ENCODE peak calls at places on chromosomes 11 and 22, in four cellular contexts. W, X, U and H are unnamed samples.

GRCh38 chr11:66851698-66852465 is 5.0 kb upstream of the LRFN4 start:
- DNase-seq in U (no peak), W (no peak), X (peak), H (no peak)

GRCh38 chr11:6755303-6755952 is 16.3 kb downstream of the OR2AG2 start:
- DNase-seq in X (peak), W (peak), U (no peak), H (no peak)

GRCh38 chr11:1156506-1157340 is 1.0 kb upstream of the MUC5AC start:
- DNase-seq in X (no peak), U (no peak), W (no peak), H (no peak)

GRCh38 chr22:30474121-30474520 is 2.3 kb upstream of the SEC14L3 start:
- DNase-seq in U (no peak), X (no peak), W (no peak), H (no peak)

GRCh38 chr11:78266451-78266850 is 77.7 kb downstream of the USP35 start:
- DNase-seq in W (no peak), X (no peak), U (no peak), H (no peak)

GRCh38 chr22:47713880-47714452 is 951.5 kb downstream of the TBC1D22A start:
- DNase-seq in W (no peak), X (no peak), U (no peak), H (no peak)

GRCh38 chr11:8871283-8871775 is 39.7 kb upstream of the AKIP1 start:
- DNase-seq in X (peak), W (peak), U (peak), H (peak)

GRCh38 chr11:70713988-70714665 is 315.8 kb downstream of the CTTN start:
- DNase-seq in X (no peak), W (no peak), U (no peak), H (no peak)

GRCh38 chr11:30666817-30667216 is 80.7 kb upstream of the MPPED2 start:
- DNase-seq in U (no peak), X (no peak), W (no peak), H (no peak)

GRCh38 chr11:84691830-84692229 is 935.3 kb downstream of the DLG2 start:
- DNase-seq in X (no peak), U (no peak), W (no peak), H (no peak)

GRCh38 chr11:110524227-110524626 is 94.5 kb downstream of the FDX1 start:
- DNase-seq in U (no peak), W (no peak), X (no peak), H (peak)

GRCh38 chr11:32002311-32002710 is 88.6 kb upstream of the RCN1 start:
- DNase-seq in X (no peak), U (no peak), W (no peak), H (peak)

GRCh38 chr11:1030556-1030955 is 6.0 kb downstream of the MUC6 start:
- DNase-seq in X (no peak), U (no peak), W (no peak), H (no peak)

GRCh38 chr11:119382101-119382500 is 611 bp upstream of the USP2 start:
- DNase-seq in U (no peak), X (no peak), W (no peak), H (no peak)

GRCh38 chr11:10087186-10087585 is 206.8 kb downstream of the SBF2 start:
- DNase-seq in X (no peak), U (no peak), W (no peak), H (no peak)

GRCh38 chr11:112794321-112794720 is 166.9 kb upstream of the NCAM1 start:
- DNase-seq in W (no peak), X (no peak), U (no peak), H (no peak)

GRCh38 chr22:47057916-47058585 is 295.6 kb downstream of the TBC1D22A start:
- DNase-seq in X (no peak), W (no peak), U (no peak), H (no peak)

GRCh38 chr11:118051611-118052461 is 25.0 kb upstream of the TMPRSS4 start:
- DNase-seq in U (no peak), W (peak), X (peak), H (no peak)

GRCh38 chr11:70496591-70497535 is 98.5 kb downstream of the CTTN start:
- DNase-seq in U (no peak), W (no peak), X (no peak), H (no peak)

GRCh38 chr22:37726240-37726887 is 29.5 kb downstream of the TRIOBP start:
- DNase-seq in U (no peak), W (no peak), X (no peak), H (no peak)

GRCh38 chr11:10162222-10162621 is 131.8 kb downstream of the SBF2 start:
- DNase-seq in W (no peak), U (no peak), X (no peak), H (no peak)

GRCh38 chr22:28015056-28015445 is 96.0 kb upstream of the PITPNB start:
- DNase-seq in X (no peak), W (no peak), U (no peak), H (no peak)

GRCh38 chr11:66371627-66372415 is at the start of gene SLC29A2:
- DNase-seq in U (no peak), X (peak), W (peak), H (no peak)

GRCh38 chr11:62427630-62428233 is 8.9 kb downstream of the SCGB1A1 start:
- DNase-seq in W (no peak), X (no peak), U (no peak), H (no peak)

GRCh38 chr11:64759722-64760719 is at the start of gene PYGM:
- DNase-seq in U (peak), X (no peak), W (no peak), H (no peak)
- TF ChIP-seq CTCF in U (no peak), X (no peak), W (no peak), H (no peak)

GRCh38 chr22:31753634-31754471 is at the start of gene DEPDC5:
- DNase-seq in W (peak), X (peak), U (peak), H (peak)
- H3K4me3 ChIP-seq in W (peak), X (peak), U (peak), H (peak)

DNA sequence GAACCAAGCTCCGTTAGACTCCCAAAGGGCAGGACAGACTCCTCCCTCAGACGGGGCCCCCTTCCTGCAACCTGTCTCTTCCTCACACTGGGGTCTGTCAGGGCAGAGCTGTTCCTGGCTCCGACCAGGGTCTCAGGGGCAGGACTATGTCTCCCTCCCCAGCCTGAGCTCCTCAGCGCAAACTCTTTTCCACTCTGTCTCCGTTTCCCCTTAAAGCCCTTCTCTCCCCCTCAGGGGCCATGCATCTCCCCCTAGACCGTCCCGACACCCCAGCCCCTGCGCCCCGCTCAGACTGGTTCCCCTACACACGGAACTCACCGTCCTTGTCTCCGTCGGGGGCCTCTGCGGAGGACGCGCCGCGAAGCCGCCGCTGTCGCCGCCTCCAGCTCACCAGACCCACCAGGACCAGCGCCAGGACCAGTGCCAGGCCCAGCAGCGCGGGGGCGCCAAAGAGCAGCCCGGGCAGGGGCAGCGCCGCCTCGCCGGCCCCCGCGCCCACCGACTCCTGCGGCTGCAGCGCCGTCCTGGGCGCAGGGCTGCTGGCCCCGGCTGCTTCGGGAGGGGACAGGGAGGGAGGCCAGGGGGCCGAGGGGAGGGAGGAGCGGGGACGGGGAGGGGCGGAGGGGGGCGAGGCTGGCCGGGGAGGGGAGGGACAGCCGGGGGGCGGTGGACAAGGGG is 684 bp downstream of the TNFRSF13C start:
- DNase-seq in X (peak), U (no peak), W (peak), H (no peak)
- TF ChIP-seq CTCF in X (peak), U (peak), W (peak), H (peak)

GRCh38 chr11:69320326-69320725 is 26.4 kb downstream of the MYEOV start:
- DNase-seq in X (no peak), W (no peak), U (no peak), H (no peak)

GRCh38 chr11:69321877-69322350 is 28.0 kb downstream of the MYEOV start:
- DNase-seq in X (no peak), W (no peak), U (no peak), H (peak)

GRCh38 chr11:69318093-69318420 is 24.1 kb downstream of the MYEOV start:
- DNase-seq in X (no peak), W (no peak), U (no peak), H (no peak)

GRCh38 chr11:69319255-69320106 is 25.5 kb downstream of the MYEOV start:
- DNase-seq in X (no peak), U (no peak), W (no peak), H (no peak)

DNA sequence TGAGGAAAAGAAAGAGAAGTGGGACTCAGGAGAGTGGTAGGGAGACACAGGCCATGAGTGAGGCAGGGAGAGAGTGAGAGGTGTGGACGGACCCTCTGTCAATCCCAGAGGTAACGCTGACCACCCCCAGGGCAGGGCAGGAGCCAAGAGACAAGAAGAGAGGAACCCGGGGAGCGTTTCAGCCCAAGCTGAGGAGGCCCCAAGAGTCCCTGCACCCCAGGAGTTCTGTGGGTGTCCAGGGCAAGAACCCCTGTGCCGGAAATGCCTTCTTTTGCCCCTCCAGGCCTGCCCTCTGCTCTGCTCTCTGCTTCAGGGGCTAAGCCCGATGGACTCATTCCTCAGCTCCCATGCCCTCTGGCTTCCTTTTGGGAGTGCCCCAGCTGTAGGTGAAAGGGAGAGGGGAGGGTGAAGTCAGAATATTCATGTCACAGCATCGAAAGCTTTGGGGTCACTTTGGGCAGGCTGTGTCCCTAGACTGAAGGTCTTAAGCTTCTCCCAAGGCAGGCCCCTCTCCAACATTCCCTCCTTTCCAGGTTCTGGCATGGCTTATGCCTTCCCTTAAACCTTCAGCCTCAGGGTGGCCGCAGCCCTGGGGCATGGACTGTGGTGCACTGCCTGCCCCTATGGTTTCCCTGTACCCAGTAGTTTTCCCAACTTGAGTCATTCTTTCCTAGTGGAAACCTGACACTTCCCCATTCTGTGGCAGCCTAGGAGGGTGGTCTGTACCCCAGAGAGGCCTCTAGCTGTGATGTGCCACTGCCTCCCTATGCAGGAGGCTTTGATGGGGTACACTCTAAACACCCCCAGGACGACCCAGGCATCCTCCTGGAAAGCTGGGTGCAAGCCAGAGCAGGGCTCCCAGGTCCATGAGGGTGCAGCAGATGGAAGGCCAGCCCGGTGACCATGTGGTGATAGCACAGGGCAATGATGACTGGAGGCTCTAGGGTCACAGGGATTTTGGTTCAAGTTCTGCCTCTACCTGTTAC is 27.1 kb downstream of the MYEOV start:
- DNase-seq in X (no peak), U (no peak), W (no peak), H (no peak)
- H3K4me3 ChIP-seq in X (no peak), U (no peak), W (no peak), H (no peak)

GRCh38 chr11:75269896-75270295 is 29.3 kb downstream of the TPBGL start:
- DNase-seq in X (peak), W (no peak), U (no peak), H (no peak)

GRCh38 chr11:75269367-75269660 is 28.7 kb downstream of the TPBGL start:
- DNase-seq in U (no peak), W (no peak), X (no peak), H (no peak)

GRCh38 chr11:75272391-75272790 is 31.8 kb downstream of the TPBGL start:
- DNase-seq in U (no peak), X (peak), W (no peak), H (no peak)

GRCh38 chr11:75271730-75272129 is 31.2 kb downstream of the TPBGL start:
- DNase-seq in X (peak), W (no peak), U (no peak), H (no peak)

GRCh38 chr11:75270896-75271415 is 30.4 kb downstream of the TPBGL start:
- DNase-seq in W (no peak), X (peak), U (no peak), H (no peak)
- TF ChIP-seq CTCF in W (no peak), X (no peak), U (peak), H (peak)

GRCh38 chr11:40230821-40231220 is 1228.6 kb downstream of the LRRC4C start:
- DNase-seq in W (no peak), X (no peak), U (no peak), H (no peak)
- H3K4me3 ChIP-seq in W (no peak), X (no peak), U (no peak), H (no peak)

GRCh38 chr11:35487532-35488078 is 37.8 kb downstream of the PAMR1 start:
- DNase-seq in U (peak), X (no peak), W (no peak), H (no peak)
- TF ChIP-seq CTCF in U (peak), X (no peak), W (no peak), H (peak)

DNA sequence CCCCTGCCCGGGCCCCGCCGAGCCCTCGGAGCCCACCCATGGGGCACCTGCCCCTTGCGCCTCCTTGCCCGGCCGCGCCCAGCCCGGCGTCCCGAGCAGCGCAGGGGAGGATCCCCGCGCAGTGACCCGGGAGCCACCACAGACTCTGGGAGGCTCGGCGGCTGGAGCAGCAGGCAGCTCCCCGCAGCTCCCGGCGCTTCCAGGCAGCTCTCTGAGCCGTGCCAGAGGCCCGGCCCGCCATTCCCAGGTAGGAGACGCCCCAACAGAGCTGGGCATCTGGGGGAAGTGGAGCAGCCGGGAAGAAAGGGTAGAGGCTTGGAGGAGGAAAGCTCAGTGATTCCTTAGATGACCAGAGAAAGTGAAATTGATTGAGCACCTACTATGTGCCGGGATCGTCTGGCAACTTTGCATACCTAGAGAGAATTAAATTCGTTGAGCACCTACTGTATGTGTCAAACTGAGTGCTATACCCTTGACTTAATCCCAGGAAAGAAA is 670 bp downstream of the RASD2 start:
- DNase-seq in W (peak), U (no peak), X (peak), H (no peak)
- H3K4me3 ChIP-seq in W (peak), U (peak), X (peak), H (no peak)

DNA sequence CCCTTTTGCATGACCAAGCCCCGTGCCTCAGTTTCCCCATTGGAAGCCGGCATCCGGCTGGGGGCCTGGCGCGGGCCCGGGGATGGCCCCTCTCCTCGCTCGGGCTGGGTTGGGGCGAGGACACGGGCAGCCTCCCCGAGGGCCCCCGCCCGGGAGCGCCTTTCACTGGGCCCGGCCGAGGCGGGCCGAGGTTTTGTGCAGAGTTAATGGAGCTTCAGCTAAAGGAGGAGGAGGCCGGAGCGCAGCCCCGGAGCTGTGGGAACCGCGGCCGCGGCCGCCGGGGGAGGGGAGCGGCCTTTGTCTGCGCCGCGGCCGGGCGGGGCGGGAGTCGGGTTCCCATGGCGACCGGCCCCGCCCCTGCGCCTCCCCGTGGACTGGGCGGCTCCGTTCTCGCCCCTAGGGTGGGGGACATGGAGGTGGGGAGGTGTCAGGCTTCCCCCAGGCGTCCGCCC is 1.4 kb upstream of the MAPK11 start:
- DNase-seq in X (peak), U (no peak), W (peak), H (no peak)
- TF ChIP-seq CTCF in X (no peak), U (peak), W (no peak), H (peak)